ENCODE peak calls at places on chromosome 12, in six cellular contexts. U is neural progenitor cell, D is fibroblast of pulmonary artery, K is NB4, A is H9, L is right atrium auricular region. X is an unnamed sample.

GRCh38 chr12:10562306-10562933 is 51.0 kb downstream of the MAGOHB start:
- DNase-seq in U (peak; percentile 16), D (peak; percentile 72), K (peak; percentile 63), A (no peak), L (no peak), X (peak; percentile 43)

GRCh38 chr12:12890815-12891645 is at the start of gene GPRC5A:
- DNase-seq in U (peak; percentile 54), D (peak; percentile 96), K (peak; percentile 54), A (peak; percentile 78), L (peak; percentile 97), X (peak; percentile 97)

GRCh38 chr12:75820848-75821578 is 210.6 kb downstream of the PHLDA1 start:
- DNase-seq in U (no peak), D (peak; percentile 55), K (no peak), A (no peak), L (peak; percentile 72), X (no peak)

GRCh38 chr12:100716949-100717732 is 77.4 kb upstream of the ANO4 start:
- DNase-seq in U (peak; percentile 81), D (peak; percentile 23), K (no peak), A (peak; percentile 64), L (no peak), X (no peak)

GRCh38 chr12:96529912-96530311 is 40.5 kb downstream of the CFAP54 start:
- DNase-seq in U (no peak), D (no peak), K (no peak), A (no peak), L (no peak), X (no peak)

GRCh38 chr12:31906581-31907286 is 52.5 kb upstream of the RESF1 start:
- DNase-seq in U (no peak), D (peak; percentile 54), K (peak; percentile 96), A (no peak), L (no peak), X (no peak)

GRCh38 chr12:114678028-114678427 is 5.9 kb downstream of the TBX3 start:
- DNase-seq in U (no peak), D (no peak), K (no peak), A (no peak), L (no peak), X (no peak)

GRCh38 chr12:2353281-2353680 is 300.5 kb downstream of the CACNA1C start:
- DNase-seq in U (no peak), D (no peak), K (no peak), A (no peak), L (no peak), X (no peak)

GRCh38 chr12:53065975-53066593 is 13.1 kb downstream of the SPRYD3 start:
- DNase-seq in U (peak; percentile 88), D (peak; percentile 87), K (peak; percentile 72), A (peak; percentile 80), L (peak; percentile 86), X (peak; percentile 71)

GRCh38 chr12:52130695-52131094 is 51.2 kb downstream of the SMIM41 start:
- DNase-seq in U (no peak), D (no peak), K (no peak), A (no peak), L (no peak), X (no peak)

GRCh38 chr12:122834229-122834920 is 882 bp upstream of the HIP1R start:
- DNase-seq in U (peak; percentile 95), D (peak; percentile 57), K (peak; percentile 36), A (peak; percentile 90), L (no peak), X (peak; percentile 51)

GRCh38 chr12:113316155-113316554 is 18.8 kb downstream of the SLC8B1 start:
- DNase-seq in U (no peak), D (no peak), K (no peak), A (no peak), L (no peak), X (no peak)

DNA sequence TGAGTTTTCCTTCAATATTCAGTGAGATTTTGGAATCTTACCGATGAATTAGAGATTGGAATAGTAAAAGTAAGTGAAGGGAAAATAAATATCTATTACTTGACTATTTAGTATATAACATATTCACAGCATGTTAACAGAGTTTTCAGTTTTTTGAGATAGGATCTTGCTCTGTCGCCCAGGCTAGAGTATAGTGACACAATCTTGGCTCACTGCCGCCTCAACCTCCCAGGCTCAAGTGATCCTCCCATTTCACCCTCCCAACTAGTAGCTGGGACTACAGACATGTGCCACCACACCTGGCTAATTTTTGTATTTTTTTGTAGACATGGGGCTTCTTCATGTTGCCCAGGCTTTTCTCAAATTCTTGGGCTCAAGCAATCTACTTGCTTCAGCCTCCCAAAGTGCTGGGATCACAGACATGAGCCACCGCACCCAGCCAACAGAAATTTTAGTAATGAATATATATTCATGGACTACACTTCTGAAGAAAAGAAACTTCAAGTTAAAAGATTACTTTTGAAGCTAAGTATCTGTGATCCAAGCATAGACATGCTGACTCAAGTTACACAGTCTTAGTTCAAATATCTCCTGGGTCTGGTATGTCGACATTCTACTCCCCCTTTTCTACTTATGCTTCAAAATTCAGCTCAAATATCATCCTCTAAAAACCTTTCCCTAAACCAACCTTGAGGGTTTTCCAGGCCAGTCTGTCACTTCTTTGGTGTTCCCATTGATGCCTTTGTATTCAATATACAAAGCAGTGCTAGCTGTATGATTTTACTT is 13.8 kb downstream of the UBE2N start:
- DNase-seq in U (no peak), D (peak; percentile 57), K (no peak), A (no peak), L (no peak), X (no peak)
- TF ChIP-seq CTCF in U (no peak), D (no peak), K (no peak), A (no peak), L (no peak), X (no peak)

DNA sequence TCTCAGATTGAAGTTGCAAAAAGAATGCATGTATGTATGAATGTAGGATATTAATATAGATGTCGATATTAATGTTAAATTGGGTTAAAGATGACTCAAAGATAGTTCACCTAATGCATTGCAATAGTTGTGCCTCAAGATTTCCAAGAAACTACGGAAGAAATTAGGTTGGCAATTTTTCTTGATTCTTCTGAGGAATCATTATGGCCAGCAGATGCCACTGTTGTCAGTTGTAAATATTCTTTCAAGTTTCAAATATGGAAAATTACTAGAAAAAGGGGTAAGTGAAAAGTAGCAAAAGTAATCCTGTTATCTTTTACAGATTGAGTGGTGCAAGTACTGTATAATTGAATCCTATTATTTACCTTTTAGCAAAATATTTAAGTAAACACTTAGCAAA is 202.1 kb downstream of the ADAMTS20 start:
- DNase-seq in U (no peak), D (peak; percentile 31), K (peak; percentile 27), A (no peak), L (no peak), X (no peak)
- TF ChIP-seq CTCF in U (peak; percentile 27), D (peak; percentile 33), K (peak; percentile 12), A (peak; percentile 39), L (no peak), X (peak; percentile 70)

GRCh38 chr12:124656214-124656516 is 88.8 kb upstream of the NCOR2 start:
- DNase-seq in U (no peak), D (no peak), K (no peak), A (no peak), L (no peak), X (no peak)
- TF ChIP-seq CTCF in U (no peak), D (peak; percentile 4), K (peak; percentile 13), A (peak; percentile 51), L (no peak), X (peak; percentile 35)

DNA sequence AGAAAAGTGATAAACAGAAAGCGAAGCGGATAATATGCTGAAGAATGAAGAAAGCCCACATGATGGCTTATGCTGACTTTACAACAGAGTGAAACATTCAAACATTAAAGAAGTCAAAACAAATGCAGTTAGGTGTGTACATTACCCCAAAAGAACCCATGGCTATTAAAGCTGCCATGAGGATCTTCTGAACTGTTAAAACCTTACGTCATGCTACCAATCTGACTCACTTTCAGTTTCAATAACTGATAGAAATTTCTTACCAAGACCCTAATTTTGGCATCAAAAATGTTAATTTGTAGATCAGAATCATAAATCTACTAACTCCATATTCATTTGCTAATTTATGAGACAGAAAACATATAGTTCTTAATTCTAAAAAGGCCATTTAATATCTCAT is 29.1 kb downstream of the KICS2 start:
- DNase-seq in U (no peak), D (no peak), K (no peak), A (no peak), L (no peak), X (no peak)
- TF ChIP-seq CTCF in U (no peak), D (no peak), K (no peak), A (no peak), L (no peak), X (no peak)

GRCh38 chr12:95054206-95054605 is 19.2 kb downstream of the NR2C1 start:
- DNase-seq in U (no peak), D (no peak), K (no peak), A (no peak), L (no peak), X (no peak)

GRCh38 chr12:95051241-95051640 is 22.2 kb downstream of the NR2C1 start:
- DNase-seq in U (no peak), D (no peak), K (no peak), A (no peak), L (no peak), X (no peak)
- TF ChIP-seq CTCF in U (no peak), D (no peak), K (no peak), A (no peak), L (no peak), X (no peak)

DNA sequence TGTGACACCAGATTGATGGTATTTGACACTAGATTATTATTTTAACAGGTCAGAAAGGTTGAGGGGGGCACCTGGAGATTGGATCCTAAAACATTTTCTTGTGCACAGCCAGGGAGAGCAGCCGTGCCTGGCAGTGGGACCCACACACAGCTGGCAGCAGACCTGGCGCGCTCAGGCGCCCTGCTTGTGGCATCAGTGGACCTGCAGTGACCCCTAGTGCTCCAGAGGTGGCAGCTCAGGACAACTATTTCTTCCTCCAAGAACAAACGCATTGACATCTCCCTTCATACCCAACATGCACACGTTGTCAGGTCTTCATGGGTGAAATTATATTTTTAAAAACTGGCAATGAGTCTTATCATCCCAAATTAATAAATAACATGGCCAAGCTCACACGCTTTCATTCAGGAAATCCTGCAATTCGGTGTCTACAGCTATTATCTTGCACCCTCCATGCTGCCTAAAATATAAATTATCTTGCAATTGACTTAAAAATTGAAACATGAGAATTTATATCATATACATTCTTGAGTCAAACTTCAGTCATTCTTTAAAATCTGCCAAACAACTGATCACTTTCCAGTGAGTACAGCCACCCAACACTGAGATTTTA is 7.7 kb upstream of the TMEM132D start:
- DNase-seq in U (peak; percentile 88), D (peak; percentile 14), K (peak; percentile 73), A (peak; percentile 85), L (no peak), X (no peak)
- TF ChIP-seq CTCF in U (peak; percentile 94), D (peak; percentile 25), K (peak; percentile 91), A (peak; percentile 96), L (peak; percentile 70), X (peak; percentile 61)

GRCh38 chr12:120529641-120530314 is 820 bp upstream of the COQ5 start:
- DNase-seq in U (peak; percentile 48), D (peak; percentile 50), K (peak; percentile 69), A (peak; percentile 42), L (no peak), X (peak; percentile 42)
- TF ChIP-seq CTCF in U (no peak), D (peak; percentile 9), K (no peak), A (no peak), L (no peak), X (peak; percentile 14)

DNA sequence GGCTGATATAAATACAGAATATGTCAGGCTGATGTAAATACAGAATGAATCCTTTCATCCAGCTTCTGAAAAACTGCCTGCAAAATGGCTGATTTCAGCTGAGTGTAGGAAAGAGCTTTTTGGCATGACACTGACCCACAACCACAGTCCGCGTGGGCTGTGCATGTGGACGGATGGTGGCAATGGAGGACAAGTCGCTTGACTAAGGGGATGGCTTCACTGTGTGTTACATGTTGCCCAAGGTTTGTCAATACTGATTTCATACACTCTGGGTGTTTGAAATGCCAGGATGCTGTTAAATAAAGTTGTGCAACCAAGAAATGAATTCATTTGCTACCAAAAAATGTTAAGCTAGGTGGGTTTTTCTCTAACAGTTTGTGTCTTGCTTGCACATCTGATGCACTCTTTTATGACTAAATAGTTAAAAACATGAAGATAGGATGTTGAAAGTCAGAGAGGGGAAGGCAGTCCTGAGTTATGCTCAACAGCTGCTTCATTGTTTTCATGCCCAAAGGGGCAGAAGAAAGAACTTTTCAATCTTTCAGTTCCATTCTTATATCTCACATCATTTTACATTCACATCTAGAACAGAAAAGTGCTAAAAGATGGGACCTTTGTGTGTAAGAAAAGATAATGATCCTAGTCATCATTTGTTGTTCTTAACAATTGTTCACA is 36.5 kb upstream of the OVCH1 start:
- DNase-seq in U (no peak), D (no peak), K (no peak), A (no peak), L (no peak), X (no peak)
- TF ChIP-seq CTCF in U (no peak), D (no peak), K (no peak), A (no peak), L (no peak), X (no peak)

X was measured in HFFc6.